ENCODE peak calls at places on chromosomes 2 and 18, in four cellular contexts. One of them, this sample, is unnamed.

GRCh38 chr2:113692698-113693428 is 63.6 kb downstream of the SLC35F5 start:
- DNase-seq in fibroblast of mammary gland: no peak
- DNase-seq in Panc1: no peak
- DNase-seq in uterus: no peak
- DNase-seq in this sample: no peak

GRCh38 chr18:50711401-50711800 is 108.4 kb downstream of the MRO start:
- DNase-seq in Panc1: no peak
- DNase-seq in fibroblast of mammary gland: no peak
- DNase-seq in uterus: no peak
- DNase-seq in this sample: no peak

GRCh38 chr2:237818066-237818473 is 19.5 kb downstream of the RBM44 start:
- DNase-seq in uterus: no peak
- DNase-seq in Panc1: no peak
- DNase-seq in fibroblast of mammary gland: peak; percentile 83
- DNase-seq in this sample: peak; percentile 10

GRCh38 chr2:206480161-206480560 is 36.8 kb downstream of the ADAM23 start:
- DNase-seq in Panc1: no peak
- DNase-seq in uterus: no peak
- DNase-seq in fibroblast of mammary gland: peak; percentile 27
- DNase-seq in this sample: peak; percentile 7

GRCh38 chr2:20391951-20392699 is 41.5 kb upstream of the PUM2 start:
- DNase-seq in fibroblast of mammary gland: peak; percentile 38
- DNase-seq in Panc1: no peak
- DNase-seq in uterus: no peak
- DNase-seq in this sample: no peak

GRCh38 chr2:238994432-238994831 is 146.5 kb downstream of the TWIST2 start:
- DNase-seq in Panc1: no peak
- DNase-seq in fibroblast of mammary gland: no peak
- DNase-seq in uterus: no peak
- DNase-seq in this sample: no peak

GRCh38 chr18:7609617-7610016 is 42.5 kb downstream of the PTPRM start:
- DNase-seq in fibroblast of mammary gland: no peak
- DNase-seq in Panc1: no peak
- DNase-seq in uterus: no peak
- DNase-seq in this sample: no peak

GRCh38 chr2:187618813-187619212 is 64.6 kb upstream of the TFPI start:
- DNase-seq in Panc1: no peak
- DNase-seq in uterus: no peak
- DNase-seq in fibroblast of mammary gland: peak; percentile 73
- DNase-seq in this sample: peak; percentile 69

GRCh38 chr2:102606353-102606752 is 13.0 kb upstream of the SLC9A2 start:
- DNase-seq in fibroblast of mammary gland: peak; percentile 73
- DNase-seq in Panc1: no peak
- DNase-seq in uterus: no peak
- DNase-seq in this sample: no peak

GRCh38 chr18:77711096-77711495 is 461.4 kb downstream of the GALR1 start:
- DNase-seq in fibroblast of mammary gland: no peak
- DNase-seq in Panc1: no peak
- DNase-seq in uterus: no peak
- DNase-seq in this sample: no peak

GRCh38 chr2:33583194-33583938 is 15.7 kb downstream of the FAM98A start:
- DNase-seq in fibroblast of mammary gland: peak; percentile 58
- DNase-seq in uterus: no peak
- DNase-seq in Panc1: no peak
- DNase-seq in this sample: peak; percentile 62

GRCh38 chr2:60818272-60818671 is 62.2 kb downstream of the PAPOLG start:
- DNase-seq in fibroblast of mammary gland: peak; percentile 25
- DNase-seq in Panc1: no peak
- DNase-seq in uterus: no peak
- DNase-seq in this sample: no peak

GRCh38 chr2:172226244-172227061 is 123.8 kb upstream of the DLX2 start:
- DNase-seq in uterus: no peak
- DNase-seq in Panc1: no peak
- DNase-seq in fibroblast of mammary gland: no peak
- DNase-seq in this sample: no peak

GRCh38 chr2:191366199-191366598 is 121.0 kb downstream of the MYO1B start:
- DNase-seq in uterus: no peak
- DNase-seq in Panc1: no peak
- DNase-seq in fibroblast of mammary gland: peak; percentile 66
- DNase-seq in this sample: peak; percentile 75

GRCh38 chr2:45008296-45009129 is 739 bp downstream of the SIX2 start:
- DNase-seq in Panc1: no peak
- DNase-seq in uterus: no peak
- DNase-seq in fibroblast of mammary gland: no peak
- DNase-seq in this sample: peak; percentile 32

GRCh38 chr2:179555681-179556283 is 291.1 kb upstream of the SESTD1 start:
- DNase-seq in Panc1: no peak
- DNase-seq in uterus: no peak
- DNase-seq in fibroblast of mammary gland: peak; percentile 68
- DNase-seq in this sample: no peak

GRCh38 chr2:203591642-203592041 is 56.5 kb upstream of the RAPH1 start:
- DNase-seq in fibroblast of mammary gland: peak; percentile 23
- DNase-seq in Panc1: no peak
- DNase-seq in uterus: no peak
- DNase-seq in this sample: peak; percentile 54

GRCh38 chr2:30433902-30434301 is 13.1 kb upstream of the LCLAT1 start:
- DNase-seq in uterus: no peak
- DNase-seq in fibroblast of mammary gland: no peak
- DNase-seq in Panc1: no peak
- DNase-seq in this sample: peak; percentile 26

GRCh38 chr2:173981520-173981919 is 16.3 kb upstream of the SP3 start:
- DNase-seq in Panc1: no peak
- DNase-seq in uterus: no peak
- DNase-seq in fibroblast of mammary gland: no peak
- DNase-seq in this sample: no peak

DNA sequence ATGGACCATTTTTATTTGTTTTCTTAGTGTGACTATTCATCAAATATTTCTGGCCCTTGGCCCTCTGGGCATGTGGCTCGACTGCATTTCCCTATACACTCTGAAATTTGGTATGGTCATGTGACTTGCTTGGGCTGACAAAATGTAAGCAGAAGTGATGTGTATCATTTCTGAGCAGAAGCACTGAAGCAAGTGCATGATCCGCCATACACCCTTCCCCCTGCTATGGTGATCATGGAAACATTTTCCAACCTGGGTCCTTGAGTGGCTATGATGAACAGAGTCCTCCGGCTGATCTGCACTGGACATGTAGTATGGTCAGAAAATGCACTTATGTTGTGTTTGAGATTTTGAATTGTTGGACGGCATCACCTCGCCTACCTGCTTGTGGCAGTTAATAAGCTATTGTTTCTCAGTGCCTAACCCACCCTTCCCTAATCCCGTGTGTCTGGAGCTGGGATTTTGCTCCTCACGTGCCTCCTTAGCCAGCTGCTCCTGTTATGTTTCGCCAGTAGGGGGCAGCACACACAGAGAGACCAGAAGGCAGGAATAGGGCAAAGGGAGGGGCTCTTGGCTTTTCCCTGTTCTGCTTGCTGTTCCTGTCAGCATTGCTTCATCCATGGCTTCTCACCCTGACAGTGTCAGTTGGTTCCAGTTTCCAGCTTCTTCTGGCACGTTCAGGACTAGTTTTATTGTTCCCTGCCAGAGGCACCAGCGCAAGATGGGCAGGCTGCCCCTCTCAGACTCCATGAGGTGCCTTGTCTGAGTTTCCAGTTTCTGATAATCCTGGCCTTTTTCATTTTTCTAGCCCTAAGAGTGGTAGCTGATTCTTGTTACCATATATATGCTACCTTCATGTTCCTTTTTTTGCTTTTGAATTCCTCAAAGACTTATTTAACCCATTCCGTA is 207.4 kb downstream of the ARL6IP6 start:
- DNase-seq in uterus: peak; percentile 62
- DNase-seq in fibroblast of mammary gland: peak; percentile 69
- DNase-seq in Panc1: peak; percentile 55
- DNase-seq in this sample: peak; percentile 29
- TF ChIP-seq CTCF in uterus: peak; percentile 51
- TF ChIP-seq CTCF in fibroblast of mammary gland: peak; percentile 77
- TF ChIP-seq CTCF in Panc1: peak; percentile 81
- TF ChIP-seq CTCF in this sample: peak; percentile 73

DNA sequence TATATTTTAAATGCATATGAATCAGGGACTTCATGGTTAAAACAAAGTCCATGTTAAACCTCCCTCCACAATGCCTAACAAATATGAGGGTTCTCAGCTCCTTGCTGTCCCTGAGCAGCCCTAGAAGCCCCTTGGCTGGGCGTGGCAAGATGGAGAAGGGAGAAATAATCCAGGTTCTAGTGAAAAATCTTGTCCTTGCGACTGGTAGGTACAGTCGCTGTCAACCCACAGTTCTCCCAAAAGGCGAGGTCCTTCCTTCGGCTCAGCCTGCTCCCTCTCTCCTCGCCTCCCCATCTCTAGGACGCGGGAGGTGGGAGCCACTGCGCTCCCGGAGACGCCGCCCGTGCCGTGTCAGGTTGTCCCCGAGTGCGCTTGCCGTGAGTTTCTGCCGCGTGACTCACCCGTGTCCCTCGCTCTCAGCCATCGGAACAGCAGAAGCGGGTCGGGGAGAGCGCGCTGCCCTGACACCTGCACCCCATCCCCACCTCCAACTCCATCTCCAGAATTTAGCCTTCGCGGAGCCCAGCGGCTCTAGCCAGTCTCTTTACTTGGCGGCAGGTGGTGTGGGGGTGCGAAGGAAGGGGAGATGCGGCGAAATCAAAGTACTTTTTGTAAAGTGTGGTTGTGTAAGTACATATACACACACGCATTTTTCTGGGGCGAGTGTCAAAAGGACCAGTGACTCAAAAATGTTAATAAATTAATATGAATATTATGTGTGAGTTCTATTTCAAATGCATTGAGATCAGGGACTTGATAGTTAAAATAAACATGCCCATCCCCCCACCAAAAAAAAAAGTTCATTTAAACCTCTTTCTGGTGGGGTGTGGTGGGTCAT is 65.1 kb upstream of the TMEM17 start:
- DNase-seq in Panc1: no peak
- DNase-seq in uterus: no peak
- DNase-seq in fibroblast of mammary gland: no peak
- DNase-seq in this sample: no peak
- H3K4me3 ChIP-seq in Panc1: peak overlapping the region; percentile 44
- H3K4me3 ChIP-seq in uterus: no peak overlapping the region
- H3K4me3 ChIP-seq in fibroblast of mammary gland: no peak overlapping the region
- H3K4me3 ChIP-seq in this sample: peak overlapping the region; percentile 35

DNA sequence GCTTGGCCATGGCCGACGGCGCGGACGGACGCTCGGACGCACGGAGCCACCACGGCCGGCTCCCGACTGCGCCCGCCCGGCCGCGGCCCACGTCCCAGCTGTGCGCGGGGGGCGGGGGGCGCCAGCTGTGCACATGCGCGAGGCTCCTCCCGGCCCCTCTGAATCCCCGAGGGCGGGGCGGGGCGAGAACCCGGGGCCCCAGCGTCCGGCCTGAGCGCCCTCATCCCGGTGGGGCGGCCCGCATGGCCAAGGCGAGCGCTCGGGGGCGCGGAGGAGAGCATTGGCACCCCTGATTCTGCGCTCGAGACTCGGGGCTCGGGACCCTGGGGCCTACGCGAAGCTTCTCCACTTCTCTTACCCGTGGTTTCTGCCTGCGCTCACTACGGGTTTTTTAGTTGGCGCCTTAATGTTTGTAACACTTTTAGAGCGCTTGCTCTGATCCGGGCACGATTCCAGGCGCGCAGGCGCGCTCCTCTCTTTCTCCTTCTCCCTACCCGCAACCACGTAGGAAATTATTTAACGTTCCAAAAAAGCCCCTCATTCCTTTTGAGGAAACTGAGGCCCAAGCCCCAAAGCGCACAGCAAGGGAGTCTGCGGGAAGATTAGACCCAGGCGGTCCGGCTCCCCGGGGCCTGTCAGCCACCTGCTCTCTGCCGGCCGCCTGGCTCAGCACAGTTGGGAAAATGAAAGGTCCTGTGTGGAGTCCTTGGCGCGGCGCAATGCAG is at the start of gene PXDN:
- DNase-seq in uterus: peak; percentile 67
- DNase-seq in fibroblast of mammary gland: peak; percentile 66
- DNase-seq in Panc1: no peak
- DNase-seq in this sample: peak; percentile 79
- TF ChIP-seq CTCF in uterus: no peak
- TF ChIP-seq CTCF in fibroblast of mammary gland: no peak
- TF ChIP-seq CTCF in Panc1: no peak
- TF ChIP-seq CTCF in this sample: peak; percentile 6

GRCh38 chr2:25362564-25363145 is 20.9 kb upstream of the DNMT3A start:
- DNase-seq in Panc1: no peak
- DNase-seq in uterus: no peak
- DNase-seq in fibroblast of mammary gland: no peak
- DNase-seq in this sample: no peak
- H3K4me3 ChIP-seq in Panc1: peak overlapping the region; percentile 54
- H3K4me3 ChIP-seq in uterus: peak overlapping the region; percentile 18
- H3K4me3 ChIP-seq in fibroblast of mammary gland: peak overlapping the region; percentile 33
- H3K4me3 ChIP-seq in this sample: no peak overlapping the region

DNA sequence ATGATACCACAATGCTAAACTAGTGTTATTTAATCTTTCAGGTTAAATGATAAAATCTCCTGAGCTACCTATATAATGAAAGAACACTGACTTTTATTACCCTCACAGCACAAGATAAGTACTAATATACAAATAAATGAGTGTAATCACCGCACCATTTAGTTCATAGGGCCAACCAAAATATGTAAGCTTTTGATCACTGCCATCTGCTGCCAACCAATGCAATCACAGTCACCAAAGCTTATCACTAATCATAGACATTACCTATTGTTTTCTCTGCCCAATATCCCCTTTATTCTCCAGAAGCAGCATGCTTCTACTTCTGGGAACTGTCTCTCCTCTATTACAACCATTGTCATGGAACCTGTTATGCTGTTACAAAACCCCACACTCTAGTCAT is 151.6 kb upstream of the LRATD1 start:
- DNase-seq in Panc1: no peak
- DNase-seq in fibroblast of mammary gland: no peak
- DNase-seq in uterus: no peak
- DNase-seq in this sample: no peak
- TF ChIP-seq CTCF in Panc1: no peak
- TF ChIP-seq CTCF in fibroblast of mammary gland: no peak
- TF ChIP-seq CTCF in uterus: no peak
- TF ChIP-seq CTCF in this sample: no peak

GRCh38 chr2:241801611-241802420 is 7.2 kb upstream of the NEU4 start:
- DNase-seq in Panc1: no peak
- DNase-seq in fibroblast of mammary gland: no peak
- DNase-seq in uterus: no peak
- DNase-seq in this sample: no peak

GRCh38 chr2:241802806-241803318 is 6.1 kb upstream of the NEU4 start:
- DNase-seq in fibroblast of mammary gland: no peak
- DNase-seq in uterus: no peak
- DNase-seq in Panc1: no peak
- DNase-seq in this sample: no peak

GRCh38 chr2:241804326-241805276 is 4.4 kb upstream of the NEU4 start:
- DNase-seq in Panc1: no peak
- DNase-seq in fibroblast of mammary gland: no peak
- DNase-seq in uterus: no peak
- DNase-seq in this sample: no peak

GRCh38 chr2:241802421-241802749 is 6.6 kb upstream of the NEU4 start:
- DNase-seq in uterus: no peak
- DNase-seq in Panc1: no peak
- DNase-seq in fibroblast of mammary gland: no peak
- DNase-seq in this sample: no peak

GRCh38 chr2:241803387-241804325 is 5.3 kb upstream of the NEU4 start:
- DNase-seq in fibroblast of mammary gland: peak; percentile 22
- DNase-seq in Panc1: no peak
- DNase-seq in uterus: no peak
- DNase-seq in this sample: peak; percentile 16
- H3K4me3 ChIP-seq in fibroblast of mammary gland: no peak overlapping the region
- H3K4me3 ChIP-seq in Panc1: peak overlapping the region; percentile 29
- H3K4me3 ChIP-seq in uterus: peak overlapping the region; percentile 8
- H3K4me3 ChIP-seq in this sample: peak overlapping the region; percentile 27

This sample was measured in astrocyte of the spinal cord.